ENCODE peak calls at places on chromosomes 11 and 22, in ten cellular contexts. L is GM06990, X is PC-9, W is brain microvascular endothelial cell, S is Caco-2, C is tibial artery, U is mammary epithelial cell, P is fibroblast of lung, M is cardiac muscle cell, I is GM12878. V is an unnamed sample. For H3K36me3, the result is how much of the 10 kb centered on the place peaks cover.

GRCh38 chr11:1060885-1061616 is 13.6 kb upstream of the MUC2 start:
- DNase-seq in S (peak), X (peak), I (no peak), C (no peak), P (peak), U (peak), L (no peak), M (peak), W (peak), V (peak)

GRCh38 chr22:50732681-50733080 is 5.3 kb upstream of the ACR start:
- DNase-seq in L (no peak), C (no peak), U (no peak), S (no peak), M (no peak), X (no peak), W (no peak), I (no peak), P (no peak), V (no peak)

GRCh38 chr11:20112291-20113146 is 47.8 kb downstream of the DBX1 start:
- DNase-seq in C (peak), X (peak), U (peak), L (no peak), P (peak), I (no peak), M (peak), W (peak), S (no peak), V (peak)

GRCh38 chr11:25066706-25067105 is 569.9 kb downstream of the LUZP2 start:
- DNase-seq in M (no peak), L (no peak), I (no peak), U (no peak), S (no peak), P (no peak), W (no peak), X (no peak), C (no peak), V (no peak)

GRCh38 chr11:72041364-72042058 is 38.8 kb downstream of the NUMA1 start:
- DNase-seq in P (peak), L (peak), I (no peak), U (peak), X (peak), M (peak), C (peak), W (peak), S (no peak), V (peak)

GRCh38 chr11:130122141-130122575 is 37.4 kb upstream of the ST14 start:
- DNase-seq in L (no peak), P (no peak), S (no peak), X (no peak), U (peak), W (peak), C (no peak), I (no peak), M (no peak), V (peak)

GRCh38 chr11:102587722-102588121 is 37.4 kb downstream of the MMP20 start:
- DNase-seq in X (no peak), S (no peak), L (no peak), M (no peak), I (no peak), C (no peak), W (no peak), U (no peak), P (no peak), V (no peak)

GRCh38 chr22:36367479-36367878 is 20.3 kb downstream of the MYH9 start:
- DNase-seq in M (no peak), S (no peak), U (no peak), P (no peak), C (no peak), I (no peak), L (no peak), X (no peak), W (no peak), V (no peak)

GRCh38 chr22:39173050-39173706 is 20.7 kb upstream of the CBX7 start:
- DNase-seq in I (no peak), S (no peak), W (no peak), X (no peak), U (no peak), M (no peak), C (peak), L (no peak), P (no peak), V (no peak)

GRCh38 chr22:49228431-49229037 is 599.1 kb downstream of the BRD1 start:
- DNase-seq in I (no peak), W (no peak), U (no peak), S (no peak), X (no peak), M (no peak), P (no peak), C (no peak), L (no peak), V (no peak)

GRCh38 chr11:132073787-132074186 is 703.4 kb downstream of the NTM start:
- DNase-seq in P (no peak), M (no peak), U (no peak), W (no peak), X (no peak), I (no peak), C (no peak), L (no peak), S (no peak), V (no peak)

GRCh38 chr11:132075447-132075846 is 705.0 kb downstream of the NTM start:
- DNase-seq in S (no peak), M (no peak), W (no peak), L (no peak), I (no peak), X (no peak), P (no peak), U (no peak), C (no peak), V (no peak)

GRCh38 chr11:132068556-132068955 is 698.1 kb downstream of the NTM start:
- DNase-seq in W (no peak), P (no peak), X (no peak), L (no peak), I (no peak), S (no peak), C (no peak), U (no peak), M (no peak), V (no peak)

GRCh38 chr11:132072044-132072879 is 701.8 kb downstream of the NTM start:
- DNase-seq in I (no peak), L (no peak), X (no peak), S (no peak), M (peak), C (no peak), P (peak), W (peak), U (peak), V (peak)

DNA sequence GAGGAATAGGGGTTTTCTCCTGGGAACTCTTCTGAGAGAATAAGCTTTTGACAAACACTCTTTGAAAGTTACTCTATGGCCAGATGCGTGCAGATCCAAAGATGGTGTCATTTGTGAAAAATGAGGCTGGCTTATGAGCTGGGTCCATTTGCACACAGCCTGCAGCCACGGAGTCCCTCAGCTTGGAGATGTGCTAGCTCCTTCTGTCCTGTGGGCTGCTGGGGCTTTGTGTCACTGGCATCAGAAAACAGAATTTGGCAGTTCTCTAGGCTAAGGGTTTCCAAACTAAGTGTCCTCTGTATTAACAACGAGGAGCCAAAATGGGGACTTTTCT is 702.4 kb downstream of the NTM start:
- DNase-seq in U (no peak), I (no peak), W (peak), L (no peak), S (no peak), M (peak), P (no peak), X (no peak), C (no peak), V (no peak)
- H3K4me3 ChIP-seq in U (no peak), I (no peak), W (no peak), L (no peak), S (no peak), M (no peak), P (no peak), X (no peak), C (no peak), V (no peak)

GRCh38 chr11:97684486-97685439 is 1295.0 kb downstream of the JRKL start:
- DNase-seq in U (no peak), L (no peak), C (no peak), P (no peak), I (no peak), M (peak), X (no peak), S (no peak), W (no peak), V (no peak)

GRCh38 chr11:97687106-97687505 is 1297.3 kb downstream of the JRKL start:
- DNase-seq in I (no peak), W (no peak), U (no peak), C (no peak), S (no peak), M (no peak), P (no peak), X (no peak), L (no peak), V (no peak)

DNA sequence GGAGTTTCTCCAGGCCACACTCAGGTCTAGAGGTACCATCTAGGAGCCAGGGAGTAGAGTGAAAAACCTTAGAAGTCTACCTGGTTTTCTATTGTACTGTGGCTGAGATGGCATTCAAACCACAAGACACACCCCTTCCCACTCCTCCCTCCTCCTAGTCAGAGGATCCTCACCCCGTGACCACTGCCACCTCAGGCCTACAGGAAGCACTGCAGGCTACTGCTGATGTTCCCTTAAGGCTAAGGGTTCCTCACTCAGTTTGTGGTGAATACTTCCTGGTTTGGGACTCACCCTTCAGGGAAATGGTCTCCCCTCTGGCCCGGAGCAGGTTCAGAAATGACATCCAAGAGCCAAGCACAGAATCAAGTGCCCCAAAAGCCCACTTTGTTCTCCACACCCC is 1293.9 kb downstream of the JRKL start:
- DNase-seq in S (peak), C (no peak), W (no peak), I (no peak), L (no peak), X (peak), U (peak), M (peak), P (no peak), V (peak)
- TF ChIP-seq CTCF in S (no peak), C (no peak), W (peak), I (no peak), L (no peak), X (no peak), U (peak), M (no peak), P (no peak), V (peak)

DNA sequence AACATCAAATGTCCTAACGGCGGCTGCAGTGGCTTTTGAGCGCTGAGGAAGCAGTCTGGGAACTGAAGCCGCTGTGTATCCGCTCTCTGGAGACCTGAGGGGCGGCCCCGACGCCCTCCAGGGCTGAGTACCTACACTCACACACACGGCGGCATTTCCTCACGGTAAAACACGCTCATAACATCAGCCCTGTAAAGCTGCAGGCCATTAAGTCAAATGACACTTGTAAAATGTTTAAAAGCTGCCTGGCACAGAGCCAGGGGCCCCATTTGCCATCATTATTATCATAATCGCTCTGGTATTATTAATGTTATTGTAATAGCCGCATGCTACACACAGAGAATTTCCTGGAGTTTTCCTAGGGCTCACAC is 5.1 kb downstream of the CARS1 start:
- DNase-seq in I (no peak), X (no peak), U (no peak), P (no peak), S (no peak), L (no peak), M (no peak), W (no peak), C (no peak), V (no peak)
- H3K36me3 ChIP-seq in I (under half), X (under half), U (under half), P (under half), S (under half), L (under half), M (under half), W (under half), C (under half), V (under half)

DNA sequence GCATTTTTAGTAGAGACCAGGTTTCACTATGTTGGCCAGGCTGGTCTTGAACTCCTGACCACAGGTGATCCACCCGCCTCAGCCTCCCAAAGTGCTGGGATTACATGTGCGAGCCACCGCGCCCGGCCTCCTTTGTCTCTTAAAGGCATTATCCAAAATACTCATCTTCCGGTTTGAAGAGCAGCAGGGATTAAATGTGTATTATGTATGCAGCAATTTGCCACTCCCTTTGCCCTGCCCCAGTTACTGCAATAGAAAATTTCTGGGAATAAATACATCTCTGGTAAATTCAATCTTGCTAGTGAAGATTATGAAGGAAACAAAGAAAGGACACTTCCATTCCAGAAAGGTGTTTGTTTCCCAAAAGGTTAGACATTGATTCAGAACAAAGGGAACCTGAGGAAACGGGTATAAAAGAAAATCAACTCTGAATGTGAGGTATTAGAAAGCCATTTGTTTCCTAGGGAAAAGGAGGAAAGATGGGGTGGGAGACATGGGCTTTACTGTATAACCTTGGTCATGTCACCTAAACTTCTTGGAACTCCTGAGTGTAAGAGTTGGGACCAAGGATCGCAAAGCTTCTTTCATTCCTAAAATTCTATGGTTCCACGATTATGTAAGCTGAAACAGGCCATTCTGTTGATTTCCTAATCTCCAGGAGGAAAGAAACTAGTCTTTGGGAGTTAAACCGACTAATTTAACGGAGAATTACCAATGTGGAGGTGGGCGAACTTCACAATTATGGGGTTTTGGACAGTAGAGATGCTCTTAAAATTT is 962 bp upstream of the HIPK3 start:
- DNase-seq in C (no peak), X (no peak), U (no peak), M (no peak), S (no peak), P (no peak), W (no peak), L (no peak), I (no peak), V (peak)
- H3K4me3 ChIP-seq in C (peak), X (peak), U (peak), M (peak), S (peak), P (peak), W (peak), L (peak), I (peak), V (peak)